ENCODE peak calls at places on chromosomes 16 and 17, in nine cellular contexts. W, Z, S, X, Y, M, L, C and J are unnamed samples.
A peak's percentile ranks its signal among the peaks of the same experiment; 100 is the strongest.

GRCh38 chr17:69208640-69209039 is 20.0 kb downstream of the ABCA10 start:
- DNase-seq in L (no peak), Z (no peak), C (no peak), Y (no peak), X (no peak), W (no peak), S (no peak), M (no peak), J (no peak)

GRCh38 chr16:78291642-78292041 is 192.2 kb downstream of the WWOX start:
- DNase-seq in S (peak; percentile 78), M (peak; percentile 33), Z (no peak), X (no peak), L (no peak), W (no peak), Y (no peak), C (no peak), J (no peak)

GRCh38 chr17:45907720-45908395 is 13.5 kb downstream of the MAPT start:
- DNase-seq in C (no peak), W (no peak), Y (no peak), L (no peak), M (no peak), X (peak; percentile 81), S (no peak), Z (no peak), J (no peak)

GRCh38 chr17:75572713-75573539 is 14.7 kb upstream of the MYO15B start:
- DNase-seq in M (no peak), Z (no peak), X (no peak), L (no peak), C (no peak), W (peak; percentile 60), Y (no peak), S (peak; percentile 71), J (no peak)

GRCh38 chr16:14436410-14436955 is 193.6 kb downstream of the PARN start:
- DNase-seq in Y (no peak), L (no peak), S (no peak), M (no peak), W (no peak), X (peak; percentile 83), C (peak; percentile 86), Z (no peak), J (peak; percentile 57)

GRCh38 chr17:2054740-2055493 is at the start of gene HIC1:
- DNase-seq in Z (peak; percentile 78), W (peak; percentile 87), C (peak; percentile 75), X (peak; percentile 90), M (peak; percentile 86), L (peak; percentile 60), Y (peak; percentile 86), S (peak; percentile 94), J (peak; percentile 84)

GRCh38 chr17:28597606-28598383 is 1.0 kb downstream of the SPAG5 start:
- DNase-seq in S (no peak), W (no peak), Z (peak; percentile 24), X (no peak), L (no peak), M (no peak), Y (no peak), C (no peak), J (no peak)

GRCh38 chr17:15288859-15289258 is 23.7 kb upstream of the PMP22 start:
- DNase-seq in M (no peak), Y (no peak), W (no peak), S (no peak), L (no peak), X (no peak), C (no peak), Z (no peak), J (no peak)

GRCh38 chr16:15618392-15618791 is 24.6 kb downstream of the MARF1 start:
- DNase-seq in W (no peak), M (no peak), S (no peak), Y (no peak), C (no peak), Z (no peak), X (no peak), L (no peak), J (no peak)

GRCh38 chr17:56737741-56738161 is 96.0 kb downstream of the C17orf67 start:
- DNase-seq in W (no peak), Y (no peak), S (no peak), M (no peak), L (no peak), Z (no peak), X (no peak), C (no peak), J (no peak)

GRCh38 chr17:49670002-49670401 is 7.9 kb downstream of the SPOP start:
- DNase-seq in C (no peak), M (no peak), L (no peak), Y (no peak), X (no peak), S (no peak), Z (no peak), W (no peak), J (no peak)

GRCh38 chr17:50959341-50959740 is 93.2 kb upstream of the TOB1 start:
- DNase-seq in Y (no peak), Z (no peak), W (no peak), S (no peak), M (no peak), C (no peak), X (no peak), L (no peak), J (no peak)
- H3K36me3 ChIP-seq in Y (no peaks in the 10 kb centered on the region), Z (peaks cover 30% of the 10 kb centered on the region), W (peaks cover 14% of the 10 kb centered on the region), S (peaks cover 7% of the 10 kb centered on the region), M (peaks cover 42% of the 10 kb centered on the region), C (peaks cover 8% of the 10 kb centered on the region), X (peaks cover 44% of the 10 kb centered on the region), L (peaks cover 5% of the 10 kb centered on the region), J (no peaks in the 10 kb centered on the region)

GRCh38 chr16:88782454-88783390 is 2.3 kb downstream of the PIEZO1 start:
- DNase-seq in X (peak; percentile 48), S (no peak), W (no peak), C (no peak), M (no peak), L (no peak), Z (peak; percentile 44), Y (no peak), J (no peak)

GRCh38 chr16:88778541-88779065 is 6.4 kb downstream of the PIEZO1 start:
- DNase-seq in L (no peak), C (no peak), Z (no peak), M (no peak), Y (no peak), W (no peak), S (no peak), X (peak; percentile 32), J (no peak)

GRCh38 chr16:88781140-88782077 is 3.6 kb downstream of the PIEZO1 start:
- DNase-seq in M (no peak), S (no peak), L (peak; percentile 64), C (peak; percentile 83), W (peak; percentile 85), Z (peak; percentile 58), Y (no peak), X (peak; percentile 61), J (peak; percentile 58)

GRCh38 chr16:88779406-88780099 is 5.5 kb downstream of the PIEZO1 start:
- DNase-seq in L (no peak), Y (no peak), W (no peak), S (no peak), M (peak; percentile 74), C (no peak), X (peak; percentile 69), Z (no peak), J (no peak)

GRCh38 chr16:88780100-88781062 is 4.6 kb downstream of the PIEZO1 start:
- DNase-seq in M (no peak), W (no peak), S (no peak), L (no peak), Z (no peak), X (peak; percentile 45), C (no peak), Y (no peak), J (no peak)
- H3K4me1 ChIP-seq in M (peaks cover 61% of the 10 kb centered on the region), W (peaks cover 59% of the 10 kb centered on the region), S (peaks cover 29% of the 10 kb centered on the region), L (peaks cover 61% of the 10 kb centered on the region), Z (peaks cover 40% of the 10 kb centered on the region), X (peaks cover 15% of the 10 kb centered on the region), C (peaks cover 42% of the 10 kb centered on the region), Y (peaks cover 28% of the 10 kb centered on the region), J (peaks cover 48% of the 10 kb centered on the region)

GRCh38 chr16:24969071-24969470 is 46.1 kb downstream of the ARHGAP17 start:
- DNase-seq in Y (no peak), L (no peak), X (no peak), Z (no peak), W (no peak), S (no peak), M (no peak), C (no peak), J (no peak)

GRCh38 chr16:24962747-24963146 is 52.4 kb downstream of the ARHGAP17 start:
- DNase-seq in Z (no peak), W (no peak), C (no peak), X (no peak), S (no peak), L (no peak), M (no peak), Y (no peak), J (no peak)

GRCh38 chr16:24967074-24967473 is 48.1 kb downstream of the ARHGAP17 start:
- DNase-seq in M (no peak), X (no peak), Z (no peak), L (no peak), C (no peak), S (no peak), W (no peak), Y (no peak), J (no peak)

GRCh38 chr16:24966599-24966998 is 48.6 kb downstream of the ARHGAP17 start:
- DNase-seq in L (no peak), W (no peak), C (no peak), Z (no peak), M (no peak), X (no peak), Y (no peak), S (no peak), J (no peak)

DNA sequence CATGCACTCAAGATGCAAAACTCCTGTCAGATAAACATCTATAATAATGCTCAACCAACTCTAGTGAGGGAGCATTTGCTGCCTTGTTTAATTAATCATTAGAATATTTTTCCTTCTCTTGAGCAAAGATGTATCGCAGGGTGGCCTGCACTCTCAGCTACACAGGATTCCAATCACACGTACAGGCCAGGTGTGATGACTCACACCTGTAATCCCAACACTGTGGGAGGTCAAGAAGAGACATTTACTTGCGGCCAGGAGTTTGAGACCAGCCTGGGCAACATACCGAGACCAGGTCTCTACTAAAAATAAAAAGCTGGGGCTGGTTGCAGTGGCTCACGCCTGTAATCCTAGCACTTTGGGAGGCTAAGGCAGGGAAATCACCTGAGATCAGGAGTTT is 49.1 kb downstream of the ARHGAP17 start:
- DNase-seq in S (no peak), W (no peak), L (no peak), M (no peak), Z (no peak), X (no peak), C (no peak), Y (no peak), J (no peak)
- H3K36me3 ChIP-seq in S (peaks cover 47% of the 10 kb centered on the region), W (peaks cover 90% of the 10 kb centered on the region), L (peaks cover 72% of the 10 kb centered on the region), M (peaks cover 99% of the 10 kb centered on the region), Z (peaks cover 58% of the 10 kb centered on the region), X (peaks cover 99% of the 10 kb centered on the region), C (peaks cover 83% of the 10 kb centered on the region), Y (no peaks in the 10 kb centered on the region), J (peaks cover 4% of the 10 kb centered on the region)

DNA sequence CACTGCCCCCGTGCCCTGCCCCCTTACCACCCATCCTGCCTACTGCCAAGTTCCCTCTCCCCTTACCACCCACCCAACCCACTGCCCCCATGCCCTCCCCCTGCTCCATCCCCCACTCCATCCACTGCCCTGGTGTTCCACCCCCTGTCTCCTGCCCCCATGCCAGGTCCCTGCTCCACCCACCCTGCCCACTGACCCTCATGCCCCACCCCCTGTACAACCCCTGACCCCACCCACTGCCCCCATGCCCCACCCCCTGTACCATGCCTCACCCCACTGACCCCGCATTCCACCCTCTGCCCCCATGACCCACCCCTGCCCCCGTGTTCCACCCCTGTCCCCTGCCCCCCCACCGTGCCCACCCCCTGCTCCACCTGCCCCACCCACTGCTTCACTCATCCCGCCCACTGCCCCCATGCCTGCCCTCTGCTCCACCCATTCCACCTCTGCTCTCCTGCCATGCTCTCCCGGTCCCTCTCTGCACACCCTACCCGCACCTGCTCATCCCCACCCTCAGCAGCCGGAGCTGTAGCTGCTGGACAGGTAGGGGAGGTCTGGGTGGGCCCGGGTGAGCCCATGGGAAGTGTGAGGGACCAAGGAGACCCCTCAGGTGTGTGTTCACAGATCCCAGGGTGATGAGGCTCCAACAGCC is 7.4 kb upstream of the FN3KRP start:
- DNase-seq in S (peak; percentile 51), Z (peak; percentile 61), M (no peak), L (no peak), W (no peak), X (no peak), Y (no peak), C (no peak), J (no peak)
- H3K4me1 ChIP-seq in S (no peaks in the 10 kb centered on the region), Z (peaks cover 33% of the 10 kb centered on the region), M (no peaks in the 10 kb centered on the region), L (no peaks in the 10 kb centered on the region), W (no peaks in the 10 kb centered on the region), X (peaks cover 15% of the 10 kb centered on the region), Y (no peaks in the 10 kb centered on the region), C (no peaks in the 10 kb centered on the region), J (no peaks in the 10 kb centered on the region)